ENCODE peak calls at places on chromosomes 12 and 14, in eight cellular contexts. W is pons; L is HT-29; D is mesothelial cell of epicardium; N is stimulated activated CD8-positive, alpha-beta memory T cell treated with anti-CD3 and anti-CD28 coated beads, Interleukin-2, amount 100 ng/mL, for 48 hours; M is activated T-cell treated with anti-CD3 and anti-CD28 coated beads, Interleukin-2, amount 50 U/mL, for 1 hour; O is Caki2; J is NAMALWA. V is an unnamed sample.

GRCh38 chr14:51939727-51940126 is 49.6 kb upstream of the RTRAF start:
- DNase-seq in W (no peak), L (no peak), D (no peak), N (no peak), M (no peak), O (no peak), J (no peak), V (no peak)

GRCh38 chr14:102525213-102526143 is 15.9 kb upstream of the ANKRD9 start:
- DNase-seq in W (peak), L (peak), D (no peak), N (no peak), M (no peak), O (peak), J (peak), V (peak)

GRCh38 chr14:53696217-53696965 is 260.2 kb downstream of the BMP4 start:
- DNase-seq in W (no peak), L (peak), D (no peak), N (no peak), M (no peak), O (no peak), J (no peak), V (no peak)

GRCh38 chr14:36690301-36691020 is 28.8 kb downstream of the PAX9 start:
- DNase-seq in W (no peak), L (peak), D (no peak), N (no peak), M (no peak), O (peak), J (no peak), V (no peak)

GRCh38 chr12:20000229-20000869 is 368.0 kb upstream of the PDE3A start:
- DNase-seq in W (no peak), L (no peak), D (no peak), N (no peak), M (no peak), O (no peak), J (no peak), V (no peak)

GRCh38 chr12:52942914-52943207 is 6.1 kb upstream of the KRT18 start:
- DNase-seq in W (no peak), L (no peak), D (no peak), N (no peak), M (no peak), O (no peak), J (no peak), V (no peak)

GRCh38 chr12:54378791-54379400 is 5.6 kb downstream of the ZNF385A start:
- DNase-seq in W (no peak), L (peak), D (no peak), N (no peak), M (peak), O (peak), J (peak), V (peak)

GRCh38 chr12:125518074-125518473 is 452.8 kb downstream of the AACS start:
- DNase-seq in W (no peak), L (no peak), D (no peak), N (no peak), M (no peak), O (no peak), J (no peak), V (no peak)

GRCh38 chr12:23528316-23528715 is 421.2 kb downstream of the SOX5 start:
- DNase-seq in W (no peak), L (no peak), D (no peak), N (no peak), M (no peak), O (no peak), J (no peak), V (no peak)

GRCh38 chr12:105920161-105920684 is 218.5 kb downstream of the NUAK1 start:
- DNase-seq in W (peak), L (no peak), D (no peak), N (no peak), M (no peak), O (no peak), J (no peak), V (no peak)

GRCh38 chr12:69900720-69901131 is 75.7 kb downstream of the MYRFL start:
- DNase-seq in W (peak), L (peak), D (peak), N (peak), M (peak), O (peak), J (peak), V (peak)

GRCh38 chr14:63564318-63564717 is 21.1 kb upstream of the PPP2R5E start:
- DNase-seq in W (no peak), L (no peak), D (no peak), N (no peak), M (no peak), O (no peak), J (no peak), V (no peak)

GRCh38 chr14:68297871-68298468 is 478.4 kb downstream of the RAD51B start:
- DNase-seq in W (no peak), L (peak), D (no peak), N (no peak), M (no peak), O (no peak), J (no peak), V (no peak)

GRCh38 chr14:100130471-100130870 is 29.0 kb downstream of the DEGS2 start:
- DNase-seq in W (no peak), L (no peak), D (no peak), N (no peak), M (no peak), O (no peak), J (no peak), V (no peak)

GRCh38 chr14:105335735-105336476 is 21.4 kb downstream of the PACS2 start:
- DNase-seq in W (peak), L (no peak), D (no peak), N (no peak), M (no peak), O (no peak), J (no peak), V (no peak)

GRCh38 chr14:39122330-39123138 is 8.4 kb downstream of the GEMIN2 start:
- DNase-seq in W (no peak), L (no peak), D (no peak), N (no peak), M (no peak), O (no peak), J (no peak), V (no peak)

GRCh38 chr12:86929962-86930361 is 673.8 kb upstream of the MGAT4C start:
- DNase-seq in W (no peak), L (no peak), D (no peak), N (no peak), M (no peak), O (no peak), J (no peak), V (no peak)

GRCh38 chr14:30885840-30886740 is 11.7 kb downstream of the COCH start:
- DNase-seq in W (no peak), L (no peak), D (no peak), N (no peak), M (no peak), O (no peak), J (no peak), V (no peak)

V was measured in NCI-H526 treated with DMSO at 0.1 percent for 48 hours.